ENCODE peak calls at places on chromosomes 16 and 17, in seven cellular contexts. J is HepG2, Z is astrocyte, I is cardiac muscle cell, C is thoracic aorta, Y is transverse colon, U is breast epithelium. M is an unnamed sample. For H3K9me3 and H3K4me1, the result is how much of the 10 kb centered on the place peaks cover.

GRCh38 chr17:69733171-69734014 is 318.9 kb downstream of the MAP2K6 start:
- DNase-seq in Y (no peak), J (no peak), C (no peak), Z (peak), I (no peak), U (no peak), M (no peak)

GRCh38 chr16:89114159-89114981 is 20.7 kb downstream of the ACSF3 start:
- DNase-seq in J (no peak), I (no peak), C (no peak), Y (peak), U (no peak), Z (peak), M (no peak)

GRCh38 chr17:58001461-58002124 is 5.5 kb downstream of the SRSF1 start:
- DNase-seq in C (no peak), J (no peak), Y (no peak), Z (no peak), I (no peak), U (no peak), M (no peak)

GRCh38 chr17:62098623-62099231 is 33.6 kb upstream of the MED13 start:
- DNase-seq in J (no peak), U (no peak), C (no peak), Y (no peak), I (no peak), Z (no peak), M (no peak)

GRCh38 chr16:78211951-78212350 is 112.5 kb downstream of the WWOX start:
- DNase-seq in J (no peak), I (no peak), Y (no peak), Z (no peak), U (peak), C (no peak), M (no peak)

GRCh38 chr16:87921236-87921773 is 15.0 kb downstream of the CA5A start:
- DNase-seq in C (no peak), U (no peak), J (no peak), I (no peak), Z (no peak), Y (no peak), M (no peak)

GRCh38 chr16:73714976-73715375 is 581.6 kb upstream of the PSMD7 start:
- DNase-seq in Z (no peak), J (no peak), C (no peak), Y (no peak), U (no peak), I (no peak), M (no peak)

GRCh38 chr16:2767140-2767731 is 9.8 kb downstream of the ELOB start:
- DNase-seq in J (no peak), U (no peak), Y (no peak), C (no peak), I (no peak), Z (no peak), M (no peak)

GRCh38 chr16:68229431-68230175 is 6.3 kb downstream of the ESRP2 start:
- DNase-seq in Z (peak), U (no peak), I (peak), C (no peak), J (peak), Y (no peak), M (peak)

GRCh38 chr17:67322039-67322787 is 44.2 kb downstream of the PSMD12 start:
- DNase-seq in U (no peak), I (peak), C (no peak), Z (no peak), Y (no peak), J (no peak), M (no peak)

GRCh38 chr17:4584835-4585187 is 482 bp downstream of the SMTNL2 start:
- DNase-seq in I (no peak), C (no peak), Z (no peak), J (no peak), Y (no peak), U (no peak), M (no peak)

GRCh38 chr17:75587718-75588545 is at the start of gene MYO15B:
- DNase-seq in Y (peak), I (peak), U (no peak), J (no peak), C (no peak), Z (no peak), M (peak)

GRCh38 chr16:63578791-63579190 is 1542.6 kb upstream of the CDH8 start:
- DNase-seq in Y (no peak), U (no peak), C (no peak), Z (no peak), I (no peak), J (no peak), M (no peak)

GRCh38 chr16:27549607-27549856 is 181 bp downstream of the GTF3C1 start:
- DNase-seq in J (no peak), Y (no peak), C (no peak), Z (no peak), I (no peak), U (no peak), M (no peak)

GRCh38 chr16:24670623-24671454 is 58.6 kb upstream of the TNRC6A start:
- DNase-seq in Y (peak), I (peak), C (peak), Z (peak), J (no peak), U (no peak), M (no peak)

GRCh38 chr17:32445976-32446375 is 1.7 kb downstream of the PSMD11 start:
- DNase-seq in Z (peak), C (no peak), U (no peak), I (no peak), J (no peak), Y (no peak), M (no peak)

GRCh38 chr16:28140788-28141618 is 70.8 kb downstream of the XPO6 start:
- DNase-seq in J (peak), Y (peak), Z (no peak), I (no peak), U (no peak), C (no peak), M (peak)

GRCh38 chr17:66135219-66135618 is 56.7 kb downstream of the CEP112 start:
- DNase-seq in Y (no peak), I (no peak), Z (no peak), J (no peak), C (no peak), U (no peak), M (no peak)

GRCh38 chr16:2175454-2175853 is 19.9 kb downstream of the TRAF7 start:
- DNase-seq in U (no peak), Y (no peak), J (no peak), C (no peak), Z (no peak), I (no peak), M (no peak)

GRCh38 chr16:86884256-86884655 is 305.9 kb downstream of the FOXL1 start:
- DNase-seq in J (no peak), I (no peak), Y (no peak), Z (no peak), U (no peak), C (no peak), M (no peak)

GRCh38 chr16:89370601-89371000 is 119.8 kb downstream of the ANKRD11 start:
- DNase-seq in I (no peak), U (no peak), Z (no peak), C (no peak), J (no peak), Y (no peak), M (no peak)

GRCh38 chr16:82045471-82046178 is 10.6 kb downstream of the HSD17B2 start:
- DNase-seq in U (no peak), Z (no peak), J (no peak), I (no peak), Y (no peak), C (no peak), M (no peak)

GRCh38 chr17:79792984-79793923 is 3.6 kb downstream of the CBX8 start:
- DNase-seq in C (no peak), I (no peak), Y (no peak), J (no peak), U (no peak), Z (peak), M (no peak)

GRCh38 chr17:78038748-78039288 is 80.3 kb downstream of the TNRC6C start:
- DNase-seq in Z (no peak), C (no peak), Y (no peak), I (no peak), U (no peak), J (no peak), M (no peak)

GRCh38 chr17:49387374-49388289 is 25.6 kb upstream of the ZNF652 start:
- DNase-seq in Z (no peak), U (no peak), I (no peak), J (no peak), Y (no peak), C (no peak), M (no peak)

GRCh38 chr16:21101631-21102420 is 48.8 kb downstream of the DNAH3 start:
- DNase-seq in J (peak), C (no peak), Y (peak), I (peak), Z (no peak), U (no peak), M (peak)

GRCh38 chr16:84827131-84827574 is 7.4 kb downstream of the CRISPLD2 start:
- DNase-seq in Y (no peak), C (no peak), I (peak), U (no peak), J (no peak), Z (no peak), M (no peak)

GRCh38 chr16:81261049-81261648 is 22.7 kb downstream of the BCO1 start:
- DNase-seq in J (peak), I (no peak), C (no peak), Z (no peak), Y (no peak), U (no peak), M (peak)

GRCh38 chr16:9772526-9772925 is 409.7 kb downstream of the GRIN2A start:
- DNase-seq in C (no peak), Z (no peak), I (no peak), J (no peak), U (no peak), Y (no peak), M (no peak)

GRCh38 chr17:35368086-35368824 is 5.2 kb downstream of the SLFN11 start:
- DNase-seq in U (no peak), Z (no peak), J (no peak), I (no peak), C (no peak), Y (peak), M (peak)

GRCh38 chr17:39231587-39232551 is 6.1 kb upstream of the STAC2 start:
- DNase-seq in C (no peak), Z (no peak), U (no peak), Y (peak), I (peak), J (no peak), M (peak)

GRCh38 chr17:46853896-46854444 is 2.6 kb downstream of the WNT9B start:
- DNase-seq in C (no peak), U (no peak), Z (peak), J (no peak), Y (no peak), I (no peak), M (no peak)

GRCh38 chr17:64128787-64129514 is 993 bp downstream of the ERN1 start:
- DNase-seq in C (no peak), I (no peak), Z (no peak), U (peak), J (no peak), Y (peak), M (peak)

DNA sequence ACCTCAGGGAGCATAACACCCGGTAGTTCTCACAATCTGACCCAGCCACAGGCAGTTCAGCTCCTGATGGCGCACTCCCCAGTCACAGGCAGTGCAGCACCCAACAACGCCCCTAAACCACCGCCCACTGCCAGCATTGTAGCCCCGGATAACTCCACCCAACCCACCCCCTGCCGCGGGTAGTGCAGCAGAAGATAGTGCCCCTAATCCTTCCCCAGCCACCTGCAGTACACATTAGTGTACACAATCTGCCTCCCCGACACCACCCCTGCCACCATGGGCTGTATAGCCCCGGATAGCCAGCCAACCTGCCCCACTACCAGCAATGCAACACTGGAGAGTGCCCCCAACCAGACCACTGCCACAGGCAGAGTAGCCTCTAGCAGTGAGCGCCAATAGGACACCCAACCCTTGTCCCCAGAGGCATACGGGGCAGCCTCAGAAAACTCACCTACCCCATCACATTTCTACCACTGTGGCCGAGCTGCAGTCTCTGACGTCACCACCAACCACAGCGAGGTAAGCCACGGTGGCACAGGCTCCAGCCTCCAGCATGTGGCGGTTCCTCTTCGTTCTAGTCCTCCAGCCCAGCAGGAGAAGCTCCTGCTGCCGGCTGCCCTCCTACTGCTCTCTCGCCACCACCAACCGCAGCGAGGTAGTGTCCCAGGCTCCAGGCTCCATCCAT is 877.3 kb downstream of the KCNJ18 start:
- DNase-seq in Z (no peak), Y (no peak), U (no peak), I (no peak), J (no peak), C (no peak), M (no peak)
- H3K9me3 ChIP-seq in Z (under half), Y (under half), U (under half), I (under half), J (under half), C (under half), M (under half)

GRCh38 chr16:11556214-11556819 is 30.4 kb downstream of the LITAF start:
- DNase-seq in Y (no peak), J (no peak), Z (no peak), U (no peak), C (no peak), I (no peak), M (no peak)
- H3K4me1 ChIP-seq in Y (half or more), J (under half), Z (under half), U (under half), C (under half), I (under half), M (half or more)

DNA sequence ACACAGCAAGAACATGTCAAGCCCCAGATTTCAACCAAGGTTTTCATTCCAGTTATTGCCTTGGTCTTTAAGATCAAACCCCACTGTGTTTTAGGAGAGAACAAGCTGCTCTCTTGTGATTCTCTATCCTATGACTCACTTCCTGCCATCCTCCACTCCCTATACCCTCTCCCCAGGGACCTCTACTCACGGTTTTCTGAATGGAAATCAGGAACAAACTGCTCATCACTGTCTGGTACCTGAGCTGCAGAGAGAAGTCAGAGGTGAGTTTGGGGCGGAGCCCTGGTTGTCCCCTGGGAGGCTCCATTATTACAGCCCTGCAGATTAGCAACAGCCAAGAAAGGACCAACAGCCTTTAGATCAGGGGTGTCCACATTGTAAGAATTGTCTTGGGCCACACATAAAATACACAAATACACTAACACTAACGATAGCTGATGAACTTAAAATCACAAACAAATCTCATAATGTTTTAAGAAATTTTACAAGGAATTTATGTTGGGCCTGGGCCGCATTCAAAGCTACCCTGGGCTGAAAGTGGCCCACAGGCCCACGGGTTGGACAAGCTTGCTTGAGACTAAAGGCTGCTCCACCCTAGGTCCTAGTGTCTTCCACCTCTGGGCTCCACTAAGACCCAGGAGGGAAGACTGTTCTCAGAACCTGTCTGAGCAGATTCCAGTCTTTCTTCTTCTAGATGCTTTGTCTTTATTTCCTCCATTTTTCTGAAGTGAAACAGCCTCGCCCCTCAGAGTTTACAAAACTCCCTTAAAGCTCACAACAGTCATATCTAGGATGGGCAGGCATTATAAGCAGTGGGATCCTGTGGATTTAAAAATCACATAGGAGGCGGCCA is 9.7 kb downstream of the ETV4 start:
- DNase-seq in Y (no peak), I (no peak), U (no peak), Z (peak), J (no peak), C (no peak), M (no peak)
- H3K27ac ChIP-seq in Y (no peak), I (no peak), U (no peak), Z (no peak), J (peak), C (no peak), M (no peak)

GRCh38 chr16:35131429-35131828 is 1672.0 kb downstream of the TP53TG3F start:
- DNase-seq in I (no peak), U (no peak), Y (no peak), C (no peak), Z (no peak), J (no peak), M (no peak)
- H3K9me3 ChIP-seq in I (under half), U (under half), Y (under half), C (under half), Z (under half), J (half or more), M (under half)

DNA sequence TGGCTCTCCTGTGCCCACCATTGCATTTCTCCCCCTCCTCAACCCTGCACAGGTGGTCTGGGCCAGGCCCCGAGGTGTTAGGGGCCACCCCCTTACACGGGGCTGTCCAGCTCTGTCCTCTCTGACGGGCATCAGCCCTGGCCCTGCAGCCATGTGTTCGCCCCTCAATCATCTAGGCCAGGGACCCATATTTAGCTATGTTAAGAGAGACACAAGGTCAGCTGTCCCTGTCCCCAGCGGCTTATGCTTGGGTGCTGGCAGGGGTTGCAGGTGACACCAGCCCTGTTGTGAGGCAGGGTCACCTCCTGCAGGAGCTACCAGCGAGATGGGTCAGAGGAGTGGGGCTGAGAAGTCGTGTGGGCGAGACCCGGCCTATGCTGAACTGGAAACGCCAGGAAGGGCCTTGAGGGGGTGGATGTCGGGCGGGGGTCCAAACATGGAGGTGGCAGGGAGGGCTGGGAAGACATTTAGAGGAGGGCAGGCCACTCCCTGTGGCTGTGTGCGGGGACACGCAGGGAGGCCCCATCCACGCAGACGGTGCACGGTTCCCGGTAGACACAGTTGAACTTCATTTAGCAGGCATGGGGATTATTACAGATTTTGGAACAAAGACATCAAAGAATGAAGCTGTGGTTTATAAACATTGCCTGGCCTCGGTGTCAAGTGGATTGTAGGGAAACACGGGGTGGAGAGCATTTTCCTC is 133.2 kb upstream of the CHMP6 start:
- DNase-seq in Y (no peak), U (no peak), I (no peak), Z (no peak), C (no peak), J (no peak), M (peak)
- H3K4me1 ChIP-seq in Y (under half), U (under half), I (under half), Z (under half), C (under half), J (under half), M (under half)

GRCh38 chr17:45384800-45385262 is 47.8 kb downstream of the ARHGAP27 start:
- DNase-seq in I (no peak), U (no peak), C (no peak), J (no peak), Y (no peak), Z (no peak), M (no peak)
- H3K27ac ChIP-seq in I (no peak), U (no peak), C (no peak), J (no peak), Y (no peak), Z (no peak), M (no peak)

GRCh38 chr16:35140293-35140986 is 1681.0 kb downstream of the TP53TG3F start:
- DNase-seq in I (no peak), C (no peak), J (no peak), Y (no peak), Z (no peak), U (no peak), M (no peak)
- H3K9me3 ChIP-seq in I (under half), C (under half), J (half or more), Y (under half), Z (under half), U (under half), M (under half)

DNA sequence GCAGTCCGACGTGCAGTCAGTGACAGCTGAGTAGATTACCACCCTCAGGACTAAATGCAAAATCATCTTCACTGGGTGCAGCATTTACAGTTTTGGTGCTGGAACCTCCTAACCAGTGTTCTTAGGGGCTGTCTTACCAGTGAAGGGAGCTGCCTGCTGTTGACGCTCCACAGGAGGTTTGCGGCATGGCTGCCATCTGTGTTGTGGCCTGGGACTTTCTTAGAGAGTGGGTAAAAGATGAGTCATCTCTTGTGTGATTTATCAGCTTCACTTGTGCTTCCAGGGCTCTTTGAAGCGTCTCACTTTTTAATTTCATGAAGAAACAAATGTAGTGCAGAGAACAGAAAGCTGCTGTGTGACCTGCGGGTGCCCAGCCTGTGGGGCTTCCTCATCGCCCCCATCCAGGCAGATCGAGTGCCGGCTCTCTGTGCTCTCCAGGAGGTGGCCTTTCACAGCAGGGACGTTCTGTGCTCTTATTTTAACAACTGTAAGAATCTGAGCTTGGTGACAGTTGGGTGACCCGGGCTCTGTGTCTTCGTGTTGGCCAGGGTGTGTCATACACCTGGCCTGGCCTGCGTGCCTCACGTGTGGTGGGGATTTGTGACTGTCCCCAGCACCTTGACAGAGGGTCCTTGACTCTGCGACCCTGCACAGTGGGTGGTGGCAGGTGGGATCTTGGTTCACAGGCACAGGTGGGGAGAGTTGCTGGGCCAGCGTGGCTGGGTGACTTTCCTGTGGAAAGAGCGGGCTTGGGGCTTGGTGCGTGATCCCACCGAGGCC is 24.3 kb upstream of the ZNF750 start:
- DNase-seq in U (no peak), Z (peak), I (no peak), C (no peak), J (no peak), Y (peak), M (peak)
- H3K4me1 ChIP-seq in U (under half), Z (under half), I (half or more), C (under half), J (under half), Y (under half), M (half or more)